ENCODE peak calls at places on chromosomes 12 and 14, in five cellular contexts. Y, V, I, N and K are unnamed samples.

GRCh38 chr12:104578453-104578852 is 121.7 kb downstream of the CHST11 start:
- DNase-seq in Y (no peak), V (no peak), I (no peak), N (peak), K (no peak)

GRCh38 chr14:49461529-49462401 is 124.4 kb downstream of the RPS29 start:
- DNase-seq in Y (no peak), V (no peak), I (peak), N (peak), K (peak)

GRCh38 chr14:35197015-35197414 is 74.7 kb downstream of the PRORP start:
- DNase-seq in Y (no peak), V (no peak), I (no peak), N (peak), K (no peak)

GRCh38 chr12:110256780-110257431 is 24.1 kb upstream of the ATP2A2 start:
- DNase-seq in Y (peak), V (peak), I (no peak), N (peak), K (no peak)

GRCh38 chr14:90850487-90850886 is 34.3 kb upstream of the TTC7B start:
- DNase-seq in Y (no peak), V (no peak), I (no peak), N (peak), K (no peak)

GRCh38 chr14:69671365-69672050 is 60.1 kb downstream of the SUSD6 start:
- DNase-seq in Y (peak), V (no peak), I (no peak), N (no peak), K (no peak)

GRCh38 chr12:104182621-104183378 is 32.8 kb upstream of the TXNRD1 start:
- DNase-seq in Y (no peak), V (no peak), I (no peak), N (peak), K (no peak)

GRCh38 chr14:60488175-60488574 is 2.3 kb upstream of the C14orf39 start:
- DNase-seq in Y (no peak), V (no peak), I (no peak), N (no peak), K (no peak)

GRCh38 chr12:64181504-64182291 is 40.4 kb downstream of the KICS2 start:
- DNase-seq in Y (no peak), V (peak), I (peak), N (peak), K (no peak)

GRCh38 chr14:72653026-72653425 is 240.9 kb downstream of the DPF3 start:
- DNase-seq in Y (no peak), V (no peak), I (no peak), N (no peak), K (no peak)

GRCh38 chr14:22995889-22996611 is 13.7 kb upstream of the AJUBA start:
- DNase-seq in Y (peak), V (no peak), I (no peak), N (no peak), K (no peak)
- TF ChIP-seq CTCF in Y (no peak), V (no peak), I (no peak), N (no peak), K (no peak)

DNA sequence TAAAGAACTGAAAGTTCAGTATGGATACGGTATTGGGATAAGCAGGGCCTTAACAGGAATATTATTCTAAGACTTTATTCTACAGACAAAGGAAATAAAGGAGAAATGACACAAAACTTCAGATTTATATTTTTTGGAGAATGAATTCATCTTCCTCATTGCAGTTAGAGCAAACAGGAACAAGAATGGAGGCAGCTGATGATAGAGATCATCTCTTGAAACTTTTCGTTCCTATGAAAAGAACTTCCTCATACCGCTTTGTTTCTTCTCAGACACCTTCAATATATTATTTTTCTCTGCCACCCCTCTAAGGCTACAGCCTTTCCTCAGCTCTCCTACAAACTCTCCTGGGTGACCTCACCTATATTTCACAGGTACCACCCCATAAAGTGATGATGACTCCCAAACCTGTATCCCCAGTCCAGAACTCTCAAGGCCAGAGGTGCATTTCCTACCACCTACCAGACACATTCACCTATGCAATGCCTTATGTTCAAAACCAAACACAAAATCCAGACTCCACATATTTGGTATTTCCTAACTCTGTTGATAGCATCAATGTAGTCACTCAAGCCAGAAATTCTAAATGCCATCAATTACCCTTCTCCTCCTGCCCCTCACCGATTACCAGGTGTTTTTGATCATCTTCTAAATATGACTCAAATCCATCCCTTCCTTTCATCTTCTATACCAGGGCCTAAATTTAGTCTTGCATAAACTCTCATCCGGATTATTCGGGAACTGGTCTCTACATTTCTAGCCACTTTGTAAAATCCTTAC is 7.4 kb downstream of the MAP4K5 start:
- DNase-seq in Y (no peak), V (no peak), I (no peak), N (no peak), K (no peak)
- TF ChIP-seq CTCF in Y (no peak), V (no peak), I (no peak), N (no peak), K (no peak)

GRCh38 chr12:78118036-78118435 is 287.3 kb downstream of the NAV3 start:
- DNase-seq in Y (no peak), V (no peak), I (peak), N (no peak), K (no peak)
- TF ChIP-seq CTCF in Y (no peak), V (no peak), I (no peak), N (peak), K (no peak)

DNA sequence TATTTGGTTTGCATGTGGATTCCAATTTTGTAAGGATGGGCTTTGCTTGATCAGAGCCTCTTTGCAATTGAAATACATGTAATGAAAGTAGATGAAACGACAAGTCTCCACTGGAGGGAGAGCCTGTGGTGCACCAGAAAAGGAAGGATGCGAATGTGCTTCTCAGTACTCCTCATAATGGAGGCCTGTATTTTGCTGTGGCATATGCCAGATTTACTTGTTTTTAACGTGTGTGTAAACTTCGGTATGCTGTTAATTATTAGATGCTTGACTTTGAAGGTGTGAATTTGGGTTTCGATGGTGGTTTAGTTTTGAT is 2.8 kb downstream of the DYRK2 start:
- DNase-seq in Y (no peak), V (no peak), I (no peak), N (peak), K (peak)
- TF ChIP-seq CTCF in Y (no peak), V (no peak), I (no peak), N (peak), K (no peak)